ENCODE peak calls at places on chromosomes 3 and 15, in ten cellular contexts. One of them, this sample, is unnamed.
A peak's percentile ranks its signal among the peaks of the same experiment; 100 is the strongest.

GRCh38 chr15:88618686-88619085 is 2.5 kb upstream of the AEN start:
- DNase-seq in right cardiac atrium: no peak
- DNase-seq in esophagus muscularis mucosa: peak; percentile 10
- DNase-seq in CD8-positive, alpha-beta T cell: no peak
- DNase-seq in activated CD4-positive, CD25-positive, alpha-beta regulatory T cell: no peak
- DNase-seq in iris pigment epithelial cell: no peak
- DNase-seq in activated CD8-positive, alpha-beta memory T cell treated with anti-CD3 and anti-CD28 coated beads, Interleukin-2, amount 50 U/mL, for 4 hours: no peak
- DNase-seq in activated naive CD4-positive, alpha-beta T cell treated with anti-CD3 and anti-CD28 coated beads for 36 hours: no peak
- DNase-seq in NCI-H2171 treated with DMSO at 0.1 percent for 48 hours: no peak
- DNase-seq in EH: no peak
- DNase-seq in this sample: no peak

GRCh38 chr3:185750015-185750414 is 74.8 kb downstream of the IGF2BP2 start:
- DNase-seq in right cardiac atrium: no peak
- DNase-seq in activated naive CD4-positive, alpha-beta T cell treated with anti-CD3 and anti-CD28 coated beads for 36 hours: no peak
- DNase-seq in iris pigment epithelial cell: no peak
- DNase-seq in activated CD8-positive, alpha-beta memory T cell treated with anti-CD3 and anti-CD28 coated beads, Interleukin-2, amount 50 U/mL, for 4 hours: no peak
- DNase-seq in esophagus muscularis mucosa: no peak
- DNase-seq in NCI-H2171 treated with DMSO at 0.1 percent for 48 hours: no peak
- DNase-seq in CD8-positive, alpha-beta T cell: no peak
- DNase-seq in activated CD4-positive, CD25-positive, alpha-beta regulatory T cell: no peak
- DNase-seq in EH: no peak
- DNase-seq in this sample: no peak

GRCh38 chr15:92083190-92083589 is 229.7 kb downstream of the SLCO3A1 start:
- DNase-seq in activated CD8-positive, alpha-beta memory T cell treated with anti-CD3 and anti-CD28 coated beads, Interleukin-2, amount 50 U/mL, for 4 hours: no peak
- DNase-seq in activated naive CD4-positive, alpha-beta T cell treated with anti-CD3 and anti-CD28 coated beads for 36 hours: no peak
- DNase-seq in CD8-positive, alpha-beta T cell: no peak
- DNase-seq in NCI-H2171 treated with DMSO at 0.1 percent for 48 hours: no peak
- DNase-seq in EH: no peak
- DNase-seq in activated CD4-positive, CD25-positive, alpha-beta regulatory T cell: no peak
- DNase-seq in iris pigment epithelial cell: no peak
- DNase-seq in right cardiac atrium: no peak
- DNase-seq in esophagus muscularis mucosa: no peak
- DNase-seq in this sample: no peak

GRCh38 chr15:78461171-78461881 is 23.3 kb downstream of the IREB2 start:
- DNase-seq in EH: no peak
- DNase-seq in activated naive CD4-positive, alpha-beta T cell treated with anti-CD3 and anti-CD28 coated beads for 36 hours: peak; percentile 30
- DNase-seq in activated CD4-positive, CD25-positive, alpha-beta regulatory T cell: no peak
- DNase-seq in NCI-H2171 treated with DMSO at 0.1 percent for 48 hours: no peak
- DNase-seq in CD8-positive, alpha-beta T cell: peak; percentile 30
- DNase-seq in esophagus muscularis mucosa: no peak
- DNase-seq in iris pigment epithelial cell: peak; percentile 38
- DNase-seq in activated CD8-positive, alpha-beta memory T cell treated with anti-CD3 and anti-CD28 coated beads, Interleukin-2, amount 50 U/mL, for 4 hours: no peak
- DNase-seq in right cardiac atrium: no peak
- DNase-seq in this sample: no peak

GRCh38 chr3:49346797-49347251 is 7.0 kb upstream of the USP4 start:
- DNase-seq in esophagus muscularis mucosa: no peak
- DNase-seq in activated naive CD4-positive, alpha-beta T cell treated with anti-CD3 and anti-CD28 coated beads for 36 hours: no peak
- DNase-seq in right cardiac atrium: no peak
- DNase-seq in CD8-positive, alpha-beta T cell: no peak
- DNase-seq in EH: peak; percentile 66
- DNase-seq in activated CD4-positive, CD25-positive, alpha-beta regulatory T cell: no peak
- DNase-seq in iris pigment epithelial cell: peak; percentile 59
- DNase-seq in NCI-H2171 treated with DMSO at 0.1 percent for 48 hours: no peak
- DNase-seq in activated CD8-positive, alpha-beta memory T cell treated with anti-CD3 and anti-CD28 coated beads, Interleukin-2, amount 50 U/mL, for 4 hours: no peak
- DNase-seq in this sample: no peak

GRCh38 chr3:130626021-130626420 is 109.0 kb downstream of the COL6A6 start:
- DNase-seq in NCI-H2171 treated with DMSO at 0.1 percent for 48 hours: no peak
- DNase-seq in CD8-positive, alpha-beta T cell: no peak
- DNase-seq in activated naive CD4-positive, alpha-beta T cell treated with anti-CD3 and anti-CD28 coated beads for 36 hours: no peak
- DNase-seq in EH: peak; percentile 37
- DNase-seq in iris pigment epithelial cell: no peak
- DNase-seq in right cardiac atrium: no peak
- DNase-seq in activated CD8-positive, alpha-beta memory T cell treated with anti-CD3 and anti-CD28 coated beads, Interleukin-2, amount 50 U/mL, for 4 hours: no peak
- DNase-seq in esophagus muscularis mucosa: peak; percentile 34
- DNase-seq in activated CD4-positive, CD25-positive, alpha-beta regulatory T cell: no peak
- DNase-seq in this sample: no peak

GRCh38 chr3:144127014-144127413 is 155.4 kb downstream of the DIPK2A start:
- DNase-seq in activated naive CD4-positive, alpha-beta T cell treated with anti-CD3 and anti-CD28 coated beads for 36 hours: no peak
- DNase-seq in esophagus muscularis mucosa: no peak
- DNase-seq in activated CD8-positive, alpha-beta memory T cell treated with anti-CD3 and anti-CD28 coated beads, Interleukin-2, amount 50 U/mL, for 4 hours: no peak
- DNase-seq in right cardiac atrium: no peak
- DNase-seq in CD8-positive, alpha-beta T cell: no peak
- DNase-seq in activated CD4-positive, CD25-positive, alpha-beta regulatory T cell: no peak
- DNase-seq in NCI-H2171 treated with DMSO at 0.1 percent for 48 hours: no peak
- DNase-seq in EH: no peak
- DNase-seq in iris pigment epithelial cell: no peak
- DNase-seq in this sample: no peak

GRCh38 chr3:67000006-67000405 is 1.9 kb downstream of the KBTBD8 start:
- DNase-seq in activated CD4-positive, CD25-positive, alpha-beta regulatory T cell: no peak
- DNase-seq in esophagus muscularis mucosa: no peak
- DNase-seq in activated naive CD4-positive, alpha-beta T cell treated with anti-CD3 and anti-CD28 coated beads for 36 hours: no peak
- DNase-seq in CD8-positive, alpha-beta T cell: no peak
- DNase-seq in EH: peak; percentile 66
- DNase-seq in iris pigment epithelial cell: peak; percentile 90
- DNase-seq in activated CD8-positive, alpha-beta memory T cell treated with anti-CD3 and anti-CD28 coated beads, Interleukin-2, amount 50 U/mL, for 4 hours: no peak
- DNase-seq in right cardiac atrium: no peak
- DNase-seq in NCI-H2171 treated with DMSO at 0.1 percent for 48 hours: no peak
- DNase-seq in this sample: no peak

GRCh38 chr3:44918087-44918486 is 43.7 kb downstream of the TGM4 start:
- DNase-seq in activated CD4-positive, CD25-positive, alpha-beta regulatory T cell: no peak
- DNase-seq in CD8-positive, alpha-beta T cell: no peak
- DNase-seq in right cardiac atrium: no peak
- DNase-seq in esophagus muscularis mucosa: no peak
- DNase-seq in EH: no peak
- DNase-seq in activated CD8-positive, alpha-beta memory T cell treated with anti-CD3 and anti-CD28 coated beads, Interleukin-2, amount 50 U/mL, for 4 hours: no peak
- DNase-seq in iris pigment epithelial cell: no peak
- DNase-seq in activated naive CD4-positive, alpha-beta T cell treated with anti-CD3 and anti-CD28 coated beads for 36 hours: no peak
- DNase-seq in NCI-H2171 treated with DMSO at 0.1 percent for 48 hours: no peak
- DNase-seq in this sample: no peak

GRCh38 chr15:36495464-36495863 is 84.0 kb upstream of the CDIN1 start:
- DNase-seq in esophagus muscularis mucosa: no peak
- DNase-seq in NCI-H2171 treated with DMSO at 0.1 percent for 48 hours: no peak
- DNase-seq in right cardiac atrium: no peak
- DNase-seq in activated CD8-positive, alpha-beta memory T cell treated with anti-CD3 and anti-CD28 coated beads, Interleukin-2, amount 50 U/mL, for 4 hours: no peak
- DNase-seq in activated naive CD4-positive, alpha-beta T cell treated with anti-CD3 and anti-CD28 coated beads for 36 hours: no peak
- DNase-seq in activated CD4-positive, CD25-positive, alpha-beta regulatory T cell: no peak
- DNase-seq in iris pigment epithelial cell: no peak
- DNase-seq in CD8-positive, alpha-beta T cell: no peak
- DNase-seq in EH: no peak
- DNase-seq in this sample: no peak

GRCh38 chr3:129745253-129745652 is 138.8 kb upstream of the PLXND1 start:
- DNase-seq in activated CD4-positive, CD25-positive, alpha-beta regulatory T cell: no peak
- DNase-seq in CD8-positive, alpha-beta T cell: no peak
- DNase-seq in activated naive CD4-positive, alpha-beta T cell treated with anti-CD3 and anti-CD28 coated beads for 36 hours: no peak
- DNase-seq in activated CD8-positive, alpha-beta memory T cell treated with anti-CD3 and anti-CD28 coated beads, Interleukin-2, amount 50 U/mL, for 4 hours: no peak
- DNase-seq in esophagus muscularis mucosa: no peak
- DNase-seq in iris pigment epithelial cell: peak; percentile 33
- DNase-seq in right cardiac atrium: no peak
- DNase-seq in NCI-H2171 treated with DMSO at 0.1 percent for 48 hours: no peak
- DNase-seq in EH: peak; percentile 49
- DNase-seq in this sample: no peak

GRCh38 chr3:139394116-139394515 is 4.7 kb upstream of the COPB2 start:
- DNase-seq in EH: no peak
- DNase-seq in CD8-positive, alpha-beta T cell: no peak
- DNase-seq in activated naive CD4-positive, alpha-beta T cell treated with anti-CD3 and anti-CD28 coated beads for 36 hours: no peak
- DNase-seq in right cardiac atrium: no peak
- DNase-seq in activated CD8-positive, alpha-beta memory T cell treated with anti-CD3 and anti-CD28 coated beads, Interleukin-2, amount 50 U/mL, for 4 hours: no peak
- DNase-seq in esophagus muscularis mucosa: no peak
- DNase-seq in iris pigment epithelial cell: peak; percentile 19
- DNase-seq in activated CD4-positive, CD25-positive, alpha-beta regulatory T cell: no peak
- DNase-seq in NCI-H2171 treated with DMSO at 0.1 percent for 48 hours: no peak
- DNase-seq in this sample: no peak

GRCh38 chr3:5728085-5728484 is 540.6 kb downstream of the EDEM1 start:
- DNase-seq in activated CD8-positive, alpha-beta memory T cell treated with anti-CD3 and anti-CD28 coated beads, Interleukin-2, amount 50 U/mL, for 4 hours: no peak
- DNase-seq in esophagus muscularis mucosa: no peak
- DNase-seq in CD8-positive, alpha-beta T cell: no peak
- DNase-seq in right cardiac atrium: no peak
- DNase-seq in EH: no peak
- DNase-seq in activated naive CD4-positive, alpha-beta T cell treated with anti-CD3 and anti-CD28 coated beads for 36 hours: no peak
- DNase-seq in activated CD4-positive, CD25-positive, alpha-beta regulatory T cell: no peak
- DNase-seq in NCI-H2171 treated with DMSO at 0.1 percent for 48 hours: no peak
- DNase-seq in iris pigment epithelial cell: no peak
- DNase-seq in this sample: no peak

GRCh38 chr3:194861375-194861774 is 175.7 kb downstream of the FAM43A start:
- DNase-seq in right cardiac atrium: no peak
- DNase-seq in EH: no peak
- DNase-seq in activated naive CD4-positive, alpha-beta T cell treated with anti-CD3 and anti-CD28 coated beads for 36 hours: no peak
- DNase-seq in activated CD4-positive, CD25-positive, alpha-beta regulatory T cell: no peak
- DNase-seq in activated CD8-positive, alpha-beta memory T cell treated with anti-CD3 and anti-CD28 coated beads, Interleukin-2, amount 50 U/mL, for 4 hours: no peak
- DNase-seq in NCI-H2171 treated with DMSO at 0.1 percent for 48 hours: no peak
- DNase-seq in CD8-positive, alpha-beta T cell: no peak
- DNase-seq in iris pigment epithelial cell: no peak
- DNase-seq in esophagus muscularis mucosa: no peak
- DNase-seq in this sample: no peak

GRCh38 chr3:137008976-137009375 is 51.2 kb downstream of the IL20RB start:
- DNase-seq in NCI-H2171 treated with DMSO at 0.1 percent for 48 hours: no peak
- DNase-seq in EH: no peak
- DNase-seq in right cardiac atrium: no peak
- DNase-seq in CD8-positive, alpha-beta T cell: no peak
- DNase-seq in activated CD4-positive, CD25-positive, alpha-beta regulatory T cell: no peak
- DNase-seq in esophagus muscularis mucosa: peak; percentile 74
- DNase-seq in activated CD8-positive, alpha-beta memory T cell treated with anti-CD3 and anti-CD28 coated beads, Interleukin-2, amount 50 U/mL, for 4 hours: no peak
- DNase-seq in iris pigment epithelial cell: no peak
- DNase-seq in activated naive CD4-positive, alpha-beta T cell treated with anti-CD3 and anti-CD28 coated beads for 36 hours: no peak
- DNase-seq in this sample: no peak

GRCh38 chr3:39193391-39193790 is 996 bp upstream of the XIRP1 start:
- DNase-seq in EH: peak; percentile 86
- DNase-seq in NCI-H2171 treated with DMSO at 0.1 percent for 48 hours: no peak
- DNase-seq in right cardiac atrium: no peak
- DNase-seq in activated CD8-positive, alpha-beta memory T cell treated with anti-CD3 and anti-CD28 coated beads, Interleukin-2, amount 50 U/mL, for 4 hours: no peak
- DNase-seq in esophagus muscularis mucosa: no peak
- DNase-seq in iris pigment epithelial cell: peak; percentile 38
- DNase-seq in activated naive CD4-positive, alpha-beta T cell treated with anti-CD3 and anti-CD28 coated beads for 36 hours: no peak
- DNase-seq in CD8-positive, alpha-beta T cell: no peak
- DNase-seq in activated CD4-positive, CD25-positive, alpha-beta regulatory T cell: no peak
- DNase-seq in this sample: no peak

GRCh38 chr3:12509466-12509865 is 25.2 kb downstream of the TSEN2 start:
- DNase-seq in activated CD8-positive, alpha-beta memory T cell treated with anti-CD3 and anti-CD28 coated beads, Interleukin-2, amount 50 U/mL, for 4 hours: no peak
- DNase-seq in esophagus muscularis mucosa: no peak
- DNase-seq in activated naive CD4-positive, alpha-beta T cell treated with anti-CD3 and anti-CD28 coated beads for 36 hours: no peak
- DNase-seq in CD8-positive, alpha-beta T cell: no peak
- DNase-seq in iris pigment epithelial cell: no peak
- DNase-seq in activated CD4-positive, CD25-positive, alpha-beta regulatory T cell: no peak
- DNase-seq in NCI-H2171 treated with DMSO at 0.1 percent for 48 hours: no peak
- DNase-seq in right cardiac atrium: no peak
- DNase-seq in EH: no peak
- DNase-seq in this sample: no peak

GRCh38 chr3:137105277-137105977 is 147.6 kb downstream of the IL20RB start:
- DNase-seq in activated CD4-positive, CD25-positive, alpha-beta regulatory T cell: no peak
- DNase-seq in iris pigment epithelial cell: peak; percentile 47
- DNase-seq in esophagus muscularis mucosa: no peak
- DNase-seq in EH: peak; percentile 62
- DNase-seq in CD8-positive, alpha-beta T cell: no peak
- DNase-seq in activated CD8-positive, alpha-beta memory T cell treated with anti-CD3 and anti-CD28 coated beads, Interleukin-2, amount 50 U/mL, for 4 hours: no peak
- DNase-seq in activated naive CD4-positive, alpha-beta T cell treated with anti-CD3 and anti-CD28 coated beads for 36 hours: peak; percentile 25
- DNase-seq in NCI-H2171 treated with DMSO at 0.1 percent for 48 hours: peak; percentile 84
- DNase-seq in right cardiac atrium: no peak
- DNase-seq in this sample: peak; percentile 75

GRCh38 chr3:123768480-123769359 is 115.4 kb downstream of the MYLK start:
- DNase-seq in activated CD4-positive, CD25-positive, alpha-beta regulatory T cell: no peak
- DNase-seq in right cardiac atrium: no peak
- DNase-seq in activated naive CD4-positive, alpha-beta T cell treated with anti-CD3 and anti-CD28 coated beads for 36 hours: no peak
- DNase-seq in esophagus muscularis mucosa: peak; percentile 88
- DNase-seq in EH: peak; percentile 56
- DNase-seq in iris pigment epithelial cell: no peak
- DNase-seq in CD8-positive, alpha-beta T cell: no peak
- DNase-seq in activated CD8-positive, alpha-beta memory T cell treated with anti-CD3 and anti-CD28 coated beads, Interleukin-2, amount 50 U/mL, for 4 hours: no peak
- DNase-seq in NCI-H2171 treated with DMSO at 0.1 percent for 48 hours: no peak
- DNase-seq in this sample: no peak

GRCh38 chr3:72999971-73000370 is 3.4 kb downstream of the PPP4R2 start:
- DNase-seq in activated CD4-positive, CD25-positive, alpha-beta regulatory T cell: no peak
- DNase-seq in NCI-H2171 treated with DMSO at 0.1 percent for 48 hours: no peak
- DNase-seq in EH: no peak
- DNase-seq in activated naive CD4-positive, alpha-beta T cell treated with anti-CD3 and anti-CD28 coated beads for 36 hours: peak; percentile 25
- DNase-seq in CD8-positive, alpha-beta T cell: no peak
- DNase-seq in right cardiac atrium: no peak
- DNase-seq in iris pigment epithelial cell: peak; percentile 15
- DNase-seq in esophagus muscularis mucosa: no peak
- DNase-seq in activated CD8-positive, alpha-beta memory T cell treated with anti-CD3 and anti-CD28 coated beads, Interleukin-2, amount 50 U/mL, for 4 hours: no peak
- DNase-seq in this sample: no peak

GRCh38 chr3:126116526-126116925 is 32.6 kb upstream of the SLC41A3 start:
- DNase-seq in CD8-positive, alpha-beta T cell: no peak
- DNase-seq in iris pigment epithelial cell: no peak
- DNase-seq in activated CD4-positive, CD25-positive, alpha-beta regulatory T cell: no peak
- DNase-seq in activated naive CD4-positive, alpha-beta T cell treated with anti-CD3 and anti-CD28 coated beads for 36 hours: no peak
- DNase-seq in activated CD8-positive, alpha-beta memory T cell treated with anti-CD3 and anti-CD28 coated beads, Interleukin-2, amount 50 U/mL, for 4 hours: no peak
- DNase-seq in right cardiac atrium: no peak
- DNase-seq in EH: no peak
- DNase-seq in esophagus muscularis mucosa: no peak
- DNase-seq in NCI-H2171 treated with DMSO at 0.1 percent for 48 hours: no peak
- DNase-seq in this sample: no peak

GRCh38 chr3:11847607-11848006 is 922 bp upstream of the TAMM41 start:
- DNase-seq in esophagus muscularis mucosa: no peak
- DNase-seq in activated CD8-positive, alpha-beta memory T cell treated with anti-CD3 and anti-CD28 coated beads, Interleukin-2, amount 50 U/mL, for 4 hours: no peak
- DNase-seq in right cardiac atrium: no peak
- DNase-seq in activated CD4-positive, CD25-positive, alpha-beta regulatory T cell: no peak
- DNase-seq in CD8-positive, alpha-beta T cell: peak; percentile 1
- DNase-seq in iris pigment epithelial cell: no peak
- DNase-seq in NCI-H2171 treated with DMSO at 0.1 percent for 48 hours: no peak
- DNase-seq in EH: no peak
- DNase-seq in activated naive CD4-positive, alpha-beta T cell treated with anti-CD3 and anti-CD28 coated beads for 36 hours: peak; percentile 51
- DNase-seq in this sample: no peak

GRCh38 chr15:59616390-59616789 is 4.8 kb downstream of the GCNT3 start:
- DNase-seq in NCI-H2171 treated with DMSO at 0.1 percent for 48 hours: no peak
- DNase-seq in iris pigment epithelial cell: no peak
- DNase-seq in esophagus muscularis mucosa: no peak
- DNase-seq in activated naive CD4-positive, alpha-beta T cell treated with anti-CD3 and anti-CD28 coated beads for 36 hours: no peak
- DNase-seq in right cardiac atrium: no peak
- DNase-seq in activated CD8-positive, alpha-beta memory T cell treated with anti-CD3 and anti-CD28 coated beads, Interleukin-2, amount 50 U/mL, for 4 hours: no peak
- DNase-seq in EH: no peak
- DNase-seq in CD8-positive, alpha-beta T cell: no peak
- DNase-seq in activated CD4-positive, CD25-positive, alpha-beta regulatory T cell: no peak
- DNase-seq in this sample: no peak

GRCh38 chr15:98648654-98649537 is 557 bp downstream of the IGF1R start:
- DNase-seq in CD8-positive, alpha-beta T cell: peak; percentile 21
- DNase-seq in iris pigment epithelial cell: peak; percentile 65
- DNase-seq in activated naive CD4-positive, alpha-beta T cell treated with anti-CD3 and anti-CD28 coated beads for 36 hours: peak; percentile 58
- DNase-seq in activated CD8-positive, alpha-beta memory T cell treated with anti-CD3 and anti-CD28 coated beads, Interleukin-2, amount 50 U/mL, for 4 hours: peak; percentile 43
- DNase-seq in activated CD4-positive, CD25-positive, alpha-beta regulatory T cell: no peak
- DNase-seq in right cardiac atrium: peak; percentile 63
- DNase-seq in esophagus muscularis mucosa: no peak
- DNase-seq in NCI-H2171 treated with DMSO at 0.1 percent for 48 hours: peak; percentile 16
- DNase-seq in EH: peak; percentile 69
- DNase-seq in this sample: no peak

GRCh38 chr3:98893740-98894139 is 7.8 kb downstream of the DCBLD2 start:
- DNase-seq in activated CD4-positive, CD25-positive, alpha-beta regulatory T cell: no peak
- DNase-seq in activated naive CD4-positive, alpha-beta T cell treated with anti-CD3 and anti-CD28 coated beads for 36 hours: no peak
- DNase-seq in iris pigment epithelial cell: no peak
- DNase-seq in right cardiac atrium: no peak
- DNase-seq in CD8-positive, alpha-beta T cell: no peak
- DNase-seq in NCI-H2171 treated with DMSO at 0.1 percent for 48 hours: no peak
- DNase-seq in esophagus muscularis mucosa: no peak
- DNase-seq in EH: peak; percentile 47
- DNase-seq in activated CD8-positive, alpha-beta memory T cell treated with anti-CD3 and anti-CD28 coated beads, Interleukin-2, amount 50 U/mL, for 4 hours: no peak
- DNase-seq in this sample: no peak

GRCh38 chr15:67548532-67548852 is 6.0 kb downstream of the MAP2K5 start:
- DNase-seq in right cardiac atrium: no peak
- DNase-seq in NCI-H2171 treated with DMSO at 0.1 percent for 48 hours: no peak
- DNase-seq in esophagus muscularis mucosa: no peak
- DNase-seq in EH: no peak
- DNase-seq in activated CD8-positive, alpha-beta memory T cell treated with anti-CD3 and anti-CD28 coated beads, Interleukin-2, amount 50 U/mL, for 4 hours: no peak
- DNase-seq in activated CD4-positive, CD25-positive, alpha-beta regulatory T cell: no peak
- DNase-seq in activated naive CD4-positive, alpha-beta T cell treated with anti-CD3 and anti-CD28 coated beads for 36 hours: no peak
- DNase-seq in iris pigment epithelial cell: no peak
- DNase-seq in CD8-positive, alpha-beta T cell: no peak
- DNase-seq in this sample: no peak

GRCh38 chr3:122615303-122615702 is 37.9 kb downstream of the PARP15 start:
- DNase-seq in activated CD4-positive, CD25-positive, alpha-beta regulatory T cell: no peak
- DNase-seq in NCI-H2171 treated with DMSO at 0.1 percent for 48 hours: no peak
- DNase-seq in CD8-positive, alpha-beta T cell: no peak
- DNase-seq in esophagus muscularis mucosa: no peak
- DNase-seq in activated CD8-positive, alpha-beta memory T cell treated with anti-CD3 and anti-CD28 coated beads, Interleukin-2, amount 50 U/mL, for 4 hours: no peak
- DNase-seq in EH: no peak
- DNase-seq in activated naive CD4-positive, alpha-beta T cell treated with anti-CD3 and anti-CD28 coated beads for 36 hours: no peak
- DNase-seq in right cardiac atrium: no peak
- DNase-seq in iris pigment epithelial cell: no peak
- DNase-seq in this sample: no peak

GRCh38 chr3:196563721-196564225 is 4.6 kb downstream of the WDR53 start:
- DNase-seq in CD8-positive, alpha-beta T cell: no peak
- DNase-seq in activated CD4-positive, CD25-positive, alpha-beta regulatory T cell: peak; percentile 5
- DNase-seq in right cardiac atrium: no peak
- DNase-seq in NCI-H2171 treated with DMSO at 0.1 percent for 48 hours: no peak
- DNase-seq in iris pigment epithelial cell: peak; percentile 81
- DNase-seq in activated CD8-positive, alpha-beta memory T cell treated with anti-CD3 and anti-CD28 coated beads, Interleukin-2, amount 50 U/mL, for 4 hours: no peak
- DNase-seq in activated naive CD4-positive, alpha-beta T cell treated with anti-CD3 and anti-CD28 coated beads for 36 hours: peak; percentile 26
- DNase-seq in EH: peak; percentile 7
- DNase-seq in esophagus muscularis mucosa: no peak
- DNase-seq in this sample: no peak